ENCODE peak calls at places on chromosome 1, in ten cellular contexts. B is NCI-H146, P is NCI-H1092 treated with DMSO at 0.1 percent for 48 hours, Y is GM20000, S is NCI-H526 treated with DMSO at 0.1 percent for 48 hours, M is OCI-LY7, T is nephron progenitor cell, J is kidney epithelial cell, H is SJSA1, X is H1. O is an unnamed sample.

GRCh38 chr1:43617011-43617410 is 32.9 kb upstream of the KDM4A start:
- DNase-seq in B (no peak), P (no peak), Y (no peak), S (no peak), M (no peak), T (no peak), J (no peak), H (no peak), X (no peak), O (no peak)

GRCh38 chr1:236417325-236417724 is 23.2 kb downstream of the EDARADD start:
- DNase-seq in B (no peak), P (no peak), Y (no peak), S (no peak), M (no peak), T (no peak), J (no peak), H (no peak), X (no peak), O (no peak)

GRCh38 chr1:23673086-23673813 is 18.4 kb upstream of the RPL11 start:
- DNase-seq in B (no peak), P (no peak), Y (peak), S (no peak), M (no peak), T (peak), J (no peak), H (no peak), X (peak), O (peak)

GRCh38 chr1:210669951-210670350 is 341.2 kb downstream of the HHAT start:
- DNase-seq in B (no peak), P (peak), Y (no peak), S (no peak), M (no peak), T (no peak), J (no peak), H (no peak), X (no peak), O (no peak)

GRCh38 chr1:183840140-183840539 is 35.2 kb downstream of the RGL1 start:
- DNase-seq in B (no peak), P (no peak), Y (no peak), S (no peak), M (no peak), T (no peak), J (peak), H (no peak), X (no peak), O (no peak)

GRCh38 chr1:41843378-41843777 is 75.3 kb downstream of the HIVEP3 start:
- DNase-seq in B (no peak), P (no peak), Y (no peak), S (no peak), M (no peak), T (no peak), J (peak), H (no peak), X (no peak), O (peak)

GRCh38 chr1:50047916-50048694 is 24.4 kb upstream of the AGBL4 start:
- DNase-seq in B (no peak), P (no peak), Y (no peak), S (no peak), M (no peak), T (peak), J (no peak), H (no peak), X (peak), O (no peak)

GRCh38 chr1:93029317-93029716 is 49.8 kb upstream of the MTF2 start:
- DNase-seq in B (no peak), P (no peak), Y (no peak), S (no peak), M (peak), T (no peak), J (no peak), H (no peak), X (no peak), O (no peak)

GRCh38 chr1:116763787-116764465 is 9.7 kb downstream of the CD2 start:
- DNase-seq in B (peak), P (no peak), Y (no peak), S (no peak), M (peak), T (peak), J (no peak), H (no peak), X (no peak), O (no peak)

GRCh38 chr1:65401612-65402011 is 18.9 kb upstream of the LEPR start:
- DNase-seq in B (no peak), P (no peak), Y (no peak), S (no peak), M (no peak), T (no peak), J (no peak), H (no peak), X (no peak), O (no peak)

GRCh38 chr1:87933171-87933570 is 604.5 kb downstream of the LMO4 start:
- DNase-seq in B (no peak), P (no peak), Y (no peak), S (no peak), M (no peak), T (no peak), J (no peak), H (no peak), X (no peak), O (no peak)

GRCh38 chr1:223319373-223319772 is 44.6 kb downstream of the SUSD4 start:
- DNase-seq in B (no peak), P (no peak), Y (no peak), S (no peak), M (no peak), T (no peak), J (no peak), H (no peak), X (no peak), O (no peak)

GRCh38 chr1:180857947-180858768 is 54.5 kb upstream of the KIAA1614 start:
- DNase-seq in B (no peak), P (no peak), Y (no peak), S (no peak), M (no peak), T (no peak), J (no peak), H (no peak), X (no peak), O (no peak)

GRCh38 chr1:2435746-2436355 is 23.5 kb upstream of the PEX10 start:
- DNase-seq in B (no peak), P (no peak), Y (no peak), S (no peak), M (no peak), T (no peak), J (no peak), H (no peak), X (no peak), O (no peak)

O was measured in GM04504.